ENCODE peak calls at places on chromosomes 12 and 14, in six cellular contexts. X is iPS-NIHi11, P is lung, I is fibroblast of pulmonary artery, D is Kasumi-1, F is HS-5. S is an unnamed sample.

GRCh38 chr12:20601668-20602280 is 93.4 kb upstream of the SLCO1C1 start:
- DNase-seq in D (peak; percentile 55), F (no peak), P (no peak), I (peak; percentile 80), X (peak; percentile 15), S (no peak)

GRCh38 chr12:46268349-46268616 is 560 bp downstream of the SLC38A1 start:
- DNase-seq in X (no peak), P (no peak), F (no peak), I (peak; percentile 29), D (no peak), S (no peak)

GRCh38 chr14:53517276-53517960 is 364.3 kb upstream of the DDHD1 start:
- DNase-seq in D (no peak), F (no peak), P (no peak), I (no peak), X (no peak), S (no peak)

GRCh38 chr14:39956372-39956771 is 524.1 kb upstream of the FBXO33 start:
- DNase-seq in X (no peak), D (peak; percentile 49), I (no peak), P (no peak), F (no peak), S (no peak)

GRCh38 chr12:52836042-52836466 is 1.9 kb upstream of the KRT79 start:
- DNase-seq in D (no peak), X (no peak), I (peak; percentile 81), F (no peak), P (no peak), S (peak; percentile 62)

GRCh38 chr12:50221228-50222008 is 54.2 kb upstream of the CERS5 start:
- DNase-seq in X (peak; percentile 28), I (peak; percentile 90), D (peak; percentile 50), P (no peak), F (peak; percentile 89), S (peak; percentile 12)

GRCh38 chr12:47882796-47883546 is 21.8 kb downstream of the VDR start:
- DNase-seq in X (no peak), I (no peak), D (no peak), P (peak; percentile 60), F (no peak), S (no peak)

GRCh38 chr12:80443974-80444666 is at the start of gene PTPRQ:
- DNase-seq in I (peak; percentile 53), D (no peak), X (no peak), F (no peak), P (no peak), S (no peak)

GRCh38 chr12:14885718-14886201 is at the start of gene MGP:
- DNase-seq in I (peak; percentile 99), D (no peak), F (no peak), X (no peak), P (peak; percentile 38), S (no peak)

GRCh38 chr14:48726080-48726642 is 860.0 kb downstream of the RPS29 start:
- DNase-seq in P (no peak), I (peak; percentile 23), F (no peak), X (no peak), D (no peak), S (no peak)

GRCh38 chr12:810635-811415 is 58.4 kb downstream of the WNK1 start:
- DNase-seq in I (no peak), F (no peak), P (no peak), D (no peak), X (no peak), S (no peak)

GRCh38 chr12:118059645-118060275 is 1.2 kb downstream of the WSB2 start:
- DNase-seq in X (no peak), F (no peak), P (no peak), D (no peak), I (peak; percentile 25), S (no peak)

GRCh38 chr14:53338192-53338591 is 185.1 kb upstream of the DDHD1 start:
- DNase-seq in X (no peak), D (no peak), F (no peak), P (no peak), I (peak; percentile 42), S (no peak)

GRCh38 chr12:31005944-31006361 is 67.7 kb upstream of the DDX11 start:
- DNase-seq in X (no peak), P (no peak), D (no peak), F (peak; percentile 78), I (peak; percentile 17), S (no peak)

GRCh38 chr14:83548061-83548839 is 1981.7 kb upstream of the FLRT2 start:
- DNase-seq in P (no peak), F (no peak), D (no peak), I (peak; percentile 34), X (no peak), S (no peak)

GRCh38 chr12:4271433-4272013 is 2.0 kb upstream of the CCND2 start:
- DNase-seq in P (no peak), D (no peak), I (peak; percentile 18), F (no peak), X (no peak), S (no peak)

GRCh38 chr12:69329669-69330428 is 18.3 kb upstream of the LYZ start:
- DNase-seq in X (no peak), D (no peak), F (no peak), I (no peak), P (no peak), S (no peak)

GRCh38 chr14:68219407-68219806 is 399.8 kb downstream of the RAD51B start:
- DNase-seq in D (no peak), P (no peak), F (no peak), X (no peak), I (no peak), S (no peak)

GRCh38 chr14:51448831-51449665 is 202.7 kb upstream of the FRMD6 start:
- DNase-seq in F (peak; percentile 20), X (no peak), D (no peak), P (no peak), I (peak; percentile 88), S (no peak)

GRCh38 chr14:79896009-79896408 is 315.3 kb downstream of the DIO2 start:
- DNase-seq in X (no peak), F (no peak), D (no peak), P (no peak), I (peak; percentile 13), S (no peak)

GRCh38 chr12:50224026-50224692 is 57.0 kb upstream of the CERS5 start:
- DNase-seq in X (peak; percentile 77), P (peak; percentile 55), I (peak; percentile 54), D (no peak), F (no peak), S (no peak)

GRCh38 chr12:1189163-1189562 is 198.1 kb downstream of the ERC1 start:
- DNase-seq in D (no peak), P (no peak), I (no peak), X (no peak), F (no peak), S (no peak)

GRCh38 chr12:63098851-63099250 is 52.1 kb downstream of the AVPR1A start:
- DNase-seq in X (peak; percentile 29), P (no peak), I (no peak), D (no peak), F (no peak), S (peak; percentile 3)

GRCh38 chr14:100446572-100446971 is 123.4 kb downstream of the SLC25A47 start:
- DNase-seq in X (peak; percentile 89), P (no peak), I (no peak), F (no peak), D (no peak), S (no peak)

GRCh38 chr14:92309968-92310367 is 13.0 kb upstream of the SLC24A4 start:
- DNase-seq in X (no peak), P (no peak), I (no peak), F (no peak), D (no peak), S (no peak)

GRCh38 chr14:60839657-60840056 is 105.1 kb downstream of the MNAT1 start:
- DNase-seq in I (no peak), X (no peak), P (no peak), F (no peak), D (no peak), S (no peak)

GRCh38 chr12:92553389-92553788 is 149.4 kb upstream of the PLEKHG7 start:
- DNase-seq in P (no peak), I (peak; percentile 35), X (no peak), F (no peak), D (no peak), S (no peak)

S was measured in GDM1.